ENCODE peak calls at places on chromosomes 16 and 17, in six cellular contexts. One of them, this sample, is unnamed.

GRCh38 chr16:12664334-12664733 is 139.4 kb downstream of the CPPED1 start:
- DNase-seq in naive thymus-derived CD4-positive, alpha-beta T cell: no peak
- DNase-seq in activated CD4-positive, alpha-beta T cell treated with anti-CD3 and anti-CD28 coated beads for 36 hours: no peak
- DNase-seq in HEK293T: no peak
- DNase-seq in RWPE1: no peak
- DNase-seq in AG09319: no peak
- DNase-seq in this sample: no peak

GRCh38 chr16:69003500-69003899 is 102.0 kb upstream of the HAS3 start:
- DNase-seq in naive thymus-derived CD4-positive, alpha-beta T cell: no peak
- DNase-seq in activated CD4-positive, alpha-beta T cell treated with anti-CD3 and anti-CD28 coated beads for 36 hours: no peak
- DNase-seq in HEK293T: no peak
- DNase-seq in RWPE1: no peak
- DNase-seq in AG09319: no peak
- DNase-seq in this sample: no peak

GRCh38 chr17:64662774-64663367 is 764 bp upstream of the SMURF2 start:
- DNase-seq in naive thymus-derived CD4-positive, alpha-beta T cell: no peak
- DNase-seq in activated CD4-positive, alpha-beta T cell treated with anti-CD3 and anti-CD28 coated beads for 36 hours: no peak
- DNase-seq in HEK293T: no peak
- DNase-seq in RWPE1: peak; percentile 64
- DNase-seq in AG09319: no peak
- DNase-seq in this sample: no peak

GRCh38 chr16:49754495-49755290 is 101.2 kb downstream of the ZNF423 start:
- DNase-seq in naive thymus-derived CD4-positive, alpha-beta T cell: no peak
- DNase-seq in activated CD4-positive, alpha-beta T cell treated with anti-CD3 and anti-CD28 coated beads for 36 hours: peak; percentile 10
- DNase-seq in HEK293T: no peak
- DNase-seq in RWPE1: no peak
- DNase-seq in AG09319: peak; percentile 0
- DNase-seq in this sample: no peak

GRCh38 chr16:28473714-28474265 is 1.7 kb upstream of the NPIPB7 start:
- DNase-seq in naive thymus-derived CD4-positive, alpha-beta T cell: peak; percentile 21
- DNase-seq in activated CD4-positive, alpha-beta T cell treated with anti-CD3 and anti-CD28 coated beads for 36 hours: no peak
- DNase-seq in HEK293T: no peak
- DNase-seq in RWPE1: no peak
- DNase-seq in AG09319: no peak
- DNase-seq in this sample: no peak

GRCh38 chr17:32161506-32162365 is 19.4 kb downstream of the RHOT1 start:
- DNase-seq in naive thymus-derived CD4-positive, alpha-beta T cell: no peak
- DNase-seq in activated CD4-positive, alpha-beta T cell treated with anti-CD3 and anti-CD28 coated beads for 36 hours: no peak
- DNase-seq in HEK293T: no peak
- DNase-seq in RWPE1: peak; percentile 48
- DNase-seq in AG09319: no peak
- DNase-seq in this sample: no peak

GRCh38 chr16:11303405-11304138 is 22.4 kb upstream of the PRM1 start:
- DNase-seq in naive thymus-derived CD4-positive, alpha-beta T cell: no peak
- DNase-seq in activated CD4-positive, alpha-beta T cell treated with anti-CD3 and anti-CD28 coated beads for 36 hours: no peak
- DNase-seq in HEK293T: no peak
- DNase-seq in RWPE1: no peak
- DNase-seq in AG09319: no peak
- DNase-seq in this sample: no peak

GRCh38 chr17:44655983-44656700 is at the start of gene MEIOC:
- DNase-seq in naive thymus-derived CD4-positive, alpha-beta T cell: peak; percentile 35
- DNase-seq in activated CD4-positive, alpha-beta T cell treated with anti-CD3 and anti-CD28 coated beads for 36 hours: peak; percentile 70
- DNase-seq in HEK293T: peak; percentile 85
- DNase-seq in RWPE1: peak; percentile 55
- DNase-seq in AG09319: no peak
- DNase-seq in this sample: no peak

GRCh38 chr16:81546781-81547180 is 102.2 kb downstream of the CMIP start:
- DNase-seq in naive thymus-derived CD4-positive, alpha-beta T cell: no peak
- DNase-seq in activated CD4-positive, alpha-beta T cell treated with anti-CD3 and anti-CD28 coated beads for 36 hours: no peak
- DNase-seq in HEK293T: no peak
- DNase-seq in RWPE1: no peak
- DNase-seq in AG09319: no peak
- DNase-seq in this sample: peak; percentile 63

GRCh38 chr17:50021681-50022370 is 26.8 kb upstream of the DLX3 start:
- DNase-seq in naive thymus-derived CD4-positive, alpha-beta T cell: no peak
- DNase-seq in activated CD4-positive, alpha-beta T cell treated with anti-CD3 and anti-CD28 coated beads for 36 hours: no peak
- DNase-seq in HEK293T: no peak
- DNase-seq in RWPE1: no peak
- DNase-seq in AG09319: no peak
- DNase-seq in this sample: no peak

GRCh38 chr16:66416981-66417700 is 10.0 kb upstream of the BEAN1 start:
- DNase-seq in naive thymus-derived CD4-positive, alpha-beta T cell: no peak
- DNase-seq in activated CD4-positive, alpha-beta T cell treated with anti-CD3 and anti-CD28 coated beads for 36 hours: no peak
- DNase-seq in HEK293T: no peak
- DNase-seq in RWPE1: no peak
- DNase-seq in AG09319: no peak
- DNase-seq in this sample: no peak

GRCh38 chr16:7772722-7773121 is 440.1 kb downstream of the RBFOX1 start:
- DNase-seq in naive thymus-derived CD4-positive, alpha-beta T cell: no peak
- DNase-seq in activated CD4-positive, alpha-beta T cell treated with anti-CD3 and anti-CD28 coated beads for 36 hours: no peak
- DNase-seq in HEK293T: no peak
- DNase-seq in RWPE1: no peak
- DNase-seq in AG09319: no peak
- DNase-seq in this sample: no peak

GRCh38 chr16:70674221-70675014 is 11.4 kb downstream of the MTSS2 start:
- DNase-seq in naive thymus-derived CD4-positive, alpha-beta T cell: no peak
- DNase-seq in activated CD4-positive, alpha-beta T cell treated with anti-CD3 and anti-CD28 coated beads for 36 hours: no peak
- DNase-seq in HEK293T: no peak
- DNase-seq in RWPE1: no peak
- DNase-seq in AG09319: no peak
- DNase-seq in this sample: peak; percentile 53

GRCh38 chr16:87101903-87102302 is 215.3 kb downstream of the C16orf95 start:
- DNase-seq in naive thymus-derived CD4-positive, alpha-beta T cell: no peak
- DNase-seq in activated CD4-positive, alpha-beta T cell treated with anti-CD3 and anti-CD28 coated beads for 36 hours: no peak
- DNase-seq in HEK293T: no peak
- DNase-seq in RWPE1: no peak
- DNase-seq in AG09319: no peak
- DNase-seq in this sample: no peak